ENCODE peak calls at places on chromosomes 11 and 22, in ten cellular contexts. O is stimulated activated CD4-positive, alpha-beta T cell treated with anti-CD3 and anti-CD28 coated beads, Interleukin-12 subunit alpha, Interleukin-12 subunit beta, amount 100 ng/mL, for 4 hours; U is stomach; M is activated CD8-positive, alpha-beta memory T cell treated with anti-CD3 and anti-CD28 coated beads, Interleukin-2, amount 50 U/mL, for 4 hours; V is transverse colon; T is anterior cingulate cortex; E is stimulated activated CD8-positive, alpha-beta memory T cell treated with anti-CD3 and anti-CD28 coated beads, Interleukin-7, amount 100 ng/mL, for 1 hour; I is HS-27A; W is LNCaP clone FGC; X is GM23248. F is an unnamed sample.

GRCh38 chr11:45553401-45553936 is 112.0 kb downstream of the CHST1 start:
- DNase-seq in O (no peak), E (no peak), T (no peak), W (no peak), M (no peak), I (no peak), U (no peak), X (no peak), V (no peak), F (no peak)

GRCh38 chr11:959608-960007 is 33.9 kb downstream of the AP2A2 start:
- DNase-seq in X (no peak), I (no peak), O (no peak), W (no peak), U (no peak), E (no peak), M (no peak), T (no peak), V (no peak), F (no peak)

GRCh38 chr22:49690454-49690853 is 137.2 kb downstream of the BRD1 start:
- DNase-seq in T (no peak), V (no peak), X (no peak), I (no peak), E (no peak), U (no peak), O (no peak), W (no peak), M (no peak), F (no peak)

GRCh38 chr11:113957016-113957415 is 17.9 kb upstream of the HTR3A start:
- DNase-seq in O (no peak), W (no peak), I (no peak), E (no peak), X (no peak), M (no peak), V (no peak), T (no peak), U (no peak), F (no peak)

GRCh38 chr11:59716051-59716450 is 2.4 kb upstream of the OR10V1 start:
- DNase-seq in W (no peak), M (no peak), T (no peak), U (no peak), X (no peak), I (no peak), V (no peak), E (no peak), O (no peak), F (no peak)

GRCh38 chr22:42856179-42856864 is 751 bp downstream of the ARFGAP3 start:
- DNase-seq in E (peak), O (peak), W (no peak), V (peak), I (no peak), U (peak), M (peak), T (no peak), X (peak), F (peak)

GRCh38 chr11:108170191-108170590 is 48.8 kb downstream of the ACAT1 start:
- DNase-seq in V (no peak), X (no peak), O (no peak), W (no peak), E (no peak), U (no peak), I (no peak), M (no peak), T (no peak), F (no peak)

GRCh38 chr11:29481721-29482120 is 535.1 kb downstream of the KCNA4 start:
- DNase-seq in E (no peak), U (no peak), V (no peak), T (no peak), O (no peak), W (no peak), I (no peak), X (no peak), M (no peak), F (no peak)

GRCh38 chr11:67463680-67464410 is 5.2 kb downstream of the TMEM134 start:
- DNase-seq in X (peak), E (no peak), V (peak), O (no peak), U (peak), M (no peak), W (no peak), I (no peak), T (no peak), F (no peak)

GRCh38 chr11:93072236-93072635 is 102.8 kb downstream of the MTNR1B start:
- DNase-seq in X (no peak), E (no peak), I (no peak), O (no peak), U (no peak), T (no peak), M (no peak), V (no peak), W (no peak), F (no peak)

GRCh38 chr11:119375629-119376196 is 5.8 kb downstream of the USP2 start:
- DNase-seq in X (peak), T (peak), U (no peak), I (no peak), V (peak), W (no peak), O (no peak), M (no peak), E (no peak), F (peak)

GRCh38 chr11:61923166-61924015 is 6.0 kb upstream of the RAB3IL1 start:
- DNase-seq in X (peak), W (no peak), M (no peak), I (no peak), U (peak), E (no peak), V (peak), O (no peak), T (no peak), F (peak)

GRCh38 chr11:3901249-3902025 is 46.0 kb downstream of the STIM1 start:
- DNase-seq in X (no peak), I (no peak), U (no peak), M (no peak), E (no peak), W (no peak), V (no peak), T (no peak), O (no peak), F (no peak)

GRCh38 chr22:49769691-49770315 is 57.9 kb downstream of the BRD1 start:
- DNase-seq in M (peak), V (peak), U (no peak), O (no peak), E (no peak), T (no peak), W (no peak), X (no peak), I (no peak), F (no peak)

GRCh38 chr22:47125603-47126002 is 363.2 kb downstream of the TBC1D22A start:
- DNase-seq in V (no peak), W (no peak), X (peak), E (no peak), M (no peak), T (no peak), I (no peak), U (no peak), O (no peak), F (peak)

GRCh38 chr11:111604392-111605009 is 2.3 kb downstream of the SIK2 start:
- DNase-seq in I (no peak), X (peak), E (no peak), M (no peak), U (no peak), W (peak), V (no peak), O (no peak), T (no peak), F (peak)

GRCh38 chr11:1323779-1324178 is 14.3 kb upstream of the TOLLIP start:
- DNase-seq in V (no peak), U (no peak), X (no peak), I (no peak), W (no peak), O (no peak), E (no peak), M (no peak), T (no peak), F (no peak)

GRCh38 chr22:17977371-17977770 is 47.0 kb downstream of the MICAL3 start:
- DNase-seq in T (no peak), I (no peak), E (no peak), U (no peak), O (no peak), V (no peak), X (no peak), M (no peak), W (no peak), F (no peak)

GRCh38 chr11:47257518-47258316 is at the start of gene NR1H3:
- DNase-seq in M (no peak), O (no peak), U (peak), E (no peak), V (peak), X (peak), W (no peak), I (no peak), T (no peak), F (peak)

GRCh38 chr22:48927591-48927990 is 900.1 kb downstream of the BRD1 start:
- DNase-seq in U (no peak), X (no peak), T (no peak), V (no peak), M (no peak), O (no peak), I (no peak), E (no peak), W (no peak), F (no peak)

GRCh38 chr11:77993902-77994301 is 566 bp downstream of the INTS4 start:
- DNase-seq in E (no peak), T (no peak), I (no peak), M (no peak), W (no peak), U (no peak), X (peak), V (no peak), O (no peak), F (no peak)

GRCh38 chr11:95149659-95150294 is 60.1 kb downstream of the ENDOD1 start:
- DNase-seq in I (no peak), W (no peak), O (no peak), V (peak), M (no peak), T (peak), X (peak), U (peak), E (no peak), F (no peak)

GRCh38 chr22:27438271-27438980 is 363.1 kb downstream of the MN1 start:
- DNase-seq in I (no peak), T (no peak), W (no peak), U (peak), X (peak), E (no peak), O (no peak), M (no peak), V (no peak), F (peak)

F was measured in GM03348.